ENCODE peak calls at places on chromosomes 7 and 10, in ten cellular contexts. K is HFF-Myc, W is brain microvascular endothelial cell, O is GM20000, Q is epithelial cell of esophagus, P is NB4, S is foreskin keratinocyte, B is upper lobe of right lung, D is mucosa of descending colon, E is right lobe of liver. X is an unnamed sample.

GRCh38 chr10:71006497-71006896 is 118.1 kb upstream of the PCBD1 start:
- DNase-seq in K (no peak), W (no peak), O (no peak), Q (no peak), P (no peak), S (no peak), B (no peak), D (no peak), E (no peak), X (no peak)

GRCh38 chr7:38932509-38933168 is 23.6 kb upstream of the VPS41 start:
- DNase-seq in K (no peak), W (peak), O (peak), Q (peak), P (peak), S (no peak), B (peak), D (peak), E (peak), X (no peak)

GRCh38 chr7:24143547-24143946 is 140.4 kb upstream of the NPY start:
- DNase-seq in K (no peak), W (no peak), O (no peak), Q (no peak), P (no peak), S (no peak), B (no peak), D (no peak), E (no peak), X (no peak)

GRCh38 chr7:16524332-16524731 is 2.3 kb upstream of the LRRC72 start:
- DNase-seq in K (no peak), W (no peak), O (no peak), Q (peak), P (no peak), S (peak), B (no peak), D (no peak), E (no peak), X (no peak)

GRCh38 chr7:37208528-37208927 is 240.1 kb downstream of the ELMO1 start:
- DNase-seq in K (no peak), W (peak), O (peak), Q (peak), P (peak), S (peak), B (no peak), D (no peak), E (peak), X (no peak)

GRCh38 chr7:146655928-146656797 is 539.6 kb downstream of the CNTNAP2 start:
- DNase-seq in K (no peak), W (no peak), O (no peak), Q (no peak), P (peak), S (no peak), B (no peak), D (no peak), E (no peak), X (no peak)

GRCh38 chr7:39926111-39926510 is 23.9 kb upstream of the CDK13 start:
- DNase-seq in K (no peak), W (no peak), O (no peak), Q (peak), P (no peak), S (no peak), B (no peak), D (no peak), E (no peak), X (no peak)

GRCh38 chr7:66187894-66188293 is 17.2 kb upstream of the TPST1 start:
- DNase-seq in K (no peak), W (no peak), O (no peak), Q (peak), P (no peak), S (no peak), B (no peak), D (no peak), E (peak), X (no peak)

GRCh38 chr7:135684134-135684533 is 21.8 kb downstream of the STMP1 start:
- DNase-seq in K (no peak), W (peak), O (no peak), Q (no peak), P (no peak), S (peak), B (no peak), D (no peak), E (no peak), X (no peak)

GRCh38 chr10:51288511-51288910 is 214.2 kb downstream of the PRKG1 start:
- DNase-seq in K (no peak), W (no peak), O (no peak), Q (no peak), P (no peak), S (no peak), B (no peak), D (no peak), E (no peak), X (no peak)

GRCh38 chr7:100865971-100866720 is 1.0 kb upstream of the TRIP6 start:
- DNase-seq in K (no peak), W (no peak), O (peak), Q (peak), P (no peak), S (peak), B (peak), D (peak), E (no peak), X (no peak)

GRCh38 chr10:34920578-34920977 is 105.5 kb upstream of the PARD3 start:
- DNase-seq in K (no peak), W (no peak), O (no peak), Q (no peak), P (no peak), S (no peak), B (no peak), D (no peak), E (no peak), X (no peak)

GRCh38 chr7:28830831-28831230 is 127.3 kb downstream of the TRIL start:
- DNase-seq in K (no peak), W (no peak), O (no peak), Q (no peak), P (no peak), S (no peak), B (no peak), D (no peak), E (no peak), X (no peak)

GRCh38 chr7:30469303-30469702 is 9.3 kb downstream of the NOD1 start:
- DNase-seq in K (peak), W (peak), O (no peak), Q (peak), P (no peak), S (peak), B (peak), D (no peak), E (peak), X (peak)

GRCh38 chr7:115221484-115221883 is 299.6 kb downstream of the MDFIC start:
- DNase-seq in K (no peak), W (no peak), O (no peak), Q (no peak), P (no peak), S (no peak), B (no peak), D (no peak), E (no peak), X (no peak)

GRCh38 chr7:103752995-103753394 is 236.5 kb downstream of the RELN start:
- DNase-seq in K (no peak), W (peak), O (no peak), Q (peak), P (no peak), S (peak), B (no peak), D (no peak), E (no peak), X (no peak)

GRCh38 chr7:44454348-44454747 is 36.1 kb downstream of the NUDCD3 start:
- DNase-seq in K (no peak), W (no peak), O (no peak), Q (no peak), P (no peak), S (no peak), B (no peak), D (no peak), E (no peak), X (no peak)

GRCh38 chr10:45425628-45426563 is 51.9 kb downstream of the ALOX5 start:
- DNase-seq in K (no peak), W (no peak), O (no peak), Q (peak), P (no peak), S (peak), B (peak), D (no peak), E (no peak), X (no peak)

GRCh38 chr10:3231951-3232730 is 59.6 kb upstream of the PITRM1 start:
- DNase-seq in K (no peak), W (peak), O (no peak), Q (no peak), P (no peak), S (no peak), B (no peak), D (no peak), E (no peak), X (no peak)

GRCh38 chr10:89515031-89515841 is 20.2 kb downstream of the SLC16A12 start:
- DNase-seq in K (peak), W (peak), O (no peak), Q (peak), P (no peak), S (peak), B (no peak), D (no peak), E (no peak), X (peak)

GRCh38 chr10:104120061-104120460 is 1.9 kb upstream of the SFR1 start:
- DNase-seq in K (no peak), W (no peak), O (no peak), Q (peak), P (no peak), S (peak), B (no peak), D (no peak), E (no peak), X (no peak)
- TF ChIP-seq CTCF in K (no peak), W (no peak), O (no peak), Q (no peak), P (no peak), S (no peak), B (no peak), D (no peak), E (no peak), X (no peak)

GRCh38 chr10:4280481-4281206 is 495.6 kb upstream of the KLF6 start:
- DNase-seq in K (peak), W (no peak), O (no peak), Q (peak), P (no peak), S (peak), B (no peak), D (peak), E (no peak), X (no peak)

GRCh38 chr10:4285121-4285520 is 500.1 kb upstream of the KLF6 start:
- DNase-seq in K (no peak), W (no peak), O (no peak), Q (no peak), P (no peak), S (no peak), B (no peak), D (no peak), E (no peak), X (no peak)

GRCh38 chr10:4281207-4281825 is 496.3 kb upstream of the KLF6 start:
- DNase-seq in K (no peak), W (no peak), O (no peak), Q (peak), P (no peak), S (peak), B (no peak), D (no peak), E (no peak), X (no peak)

GRCh38 chr10:4282496-4282895 is 497.5 kb upstream of the KLF6 start:
- DNase-seq in K (no peak), W (no peak), O (no peak), Q (no peak), P (no peak), S (no peak), B (no peak), D (no peak), E (no peak), X (no peak)

GRCh38 chr10:4283841-4284610 is 499.0 kb upstream of the KLF6 start:
- DNase-seq in K (no peak), W (no peak), O (no peak), Q (no peak), P (no peak), S (no peak), B (no peak), D (no peak), E (no peak), X (no peak)
- TF ChIP-seq CTCF in K (no peak), W (no peak), O (no peak), Q (no peak), P (no peak), S (no peak), B (no peak), D (no peak), E (no peak), X (no peak)

GRCh38 chr7:98802781-98803110 is 67.1 kb downstream of the TMEM130 start:
- DNase-seq in K (no peak), W (no peak), O (peak), Q (no peak), P (peak), S (no peak), B (no peak), D (no peak), E (no peak), X (no peak)
- TF ChIP-seq CTCF in K (no peak), W (no peak), O (no peak), Q (no peak), P (no peak), S (no peak), B (no peak), D (no peak), E (no peak), X (no peak)

DNA sequence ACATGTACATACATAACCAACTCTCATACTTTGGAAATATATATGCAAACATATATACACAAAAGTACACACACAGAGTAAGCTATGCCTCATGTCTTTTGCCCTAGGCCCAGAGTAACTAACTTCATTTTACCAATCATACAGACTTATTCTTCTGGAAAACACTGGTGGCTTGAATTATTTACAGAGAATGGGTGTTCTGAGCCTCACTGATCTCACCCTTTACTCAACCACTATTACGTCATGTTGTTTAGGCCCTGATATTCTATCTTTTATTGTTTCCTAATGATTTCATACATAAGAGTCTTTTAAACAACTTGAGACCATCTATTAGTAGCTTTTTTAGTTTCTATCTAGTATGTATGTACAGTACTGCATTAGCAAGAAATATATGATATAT is 43.0 kb downstream of the ANK3 start:
- DNase-seq in K (no peak), W (no peak), O (no peak), Q (peak), P (no peak), S (no peak), B (no peak), D (no peak), E (no peak), X (no peak)
- TF ChIP-seq CTCF in K (no peak), W (no peak), O (no peak), Q (no peak), P (no peak), S (no peak), B (no peak), D (no peak), E (no peak), X (no peak)

DNA sequence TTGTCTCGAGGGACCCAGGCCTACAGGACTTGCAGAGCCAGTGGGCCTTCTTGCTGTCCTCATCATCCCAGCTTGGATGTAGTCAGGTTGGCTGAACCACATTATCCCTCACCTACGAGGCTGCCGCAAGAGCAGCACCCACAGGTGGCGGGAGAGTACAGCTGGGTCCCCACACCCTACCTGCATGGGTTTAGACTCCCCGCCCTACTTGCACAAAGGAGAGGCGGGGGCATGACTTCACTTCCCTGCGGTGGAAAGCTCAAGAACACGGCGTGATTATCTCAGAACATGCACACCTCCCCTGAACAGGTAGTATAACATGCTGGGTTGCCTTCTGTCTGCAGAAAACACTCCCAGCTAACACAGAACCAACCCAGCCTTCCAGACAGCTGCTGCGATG is 57.5 kb downstream of the CTBP2 start:
- DNase-seq in K (no peak), W (no peak), O (no peak), Q (peak), P (no peak), S (peak), B (peak), D (no peak), E (no peak), X (no peak)
- TF ChIP-seq CTCF in K (no peak), W (no peak), O (no peak), Q (peak), P (no peak), S (peak), B (no peak), D (no peak), E (no peak), X (no peak)

GRCh38 chr7:69825031-69825681 is 226.9 kb downstream of the AUTS2 start:
- DNase-seq in K (no peak), W (no peak), O (no peak), Q (no peak), P (peak), S (no peak), B (no peak), D (no peak), E (no peak), X (no peak)
- TF ChIP-seq CTCF in K (no peak), W (no peak), O (peak), Q (no peak), P (no peak), S (peak), B (no peak), D (no peak), E (no peak), X (no peak)

GRCh38 chr10:58394471-58394870 is 9.3 kb downstream of the TFAM start:
- DNase-seq in K (no peak), W (no peak), O (no peak), Q (no peak), P (no peak), S (no peak), B (no peak), D (no peak), E (no peak), X (no peak)

GRCh38 chr10:58396057-58396456 is 10.8 kb downstream of the TFAM start:
- DNase-seq in K (no peak), W (no peak), O (no peak), Q (no peak), P (no peak), S (no peak), B (no peak), D (no peak), E (no peak), X (no peak)

GRCh38 chr10:58389024-58389423 is 3.8 kb downstream of the TFAM start:
- DNase-seq in K (no peak), W (no peak), O (no peak), Q (no peak), P (no peak), S (no peak), B (no peak), D (no peak), E (no peak), X (no peak)

GRCh38 chr10:58397830-58398229 is 12.6 kb downstream of the TFAM start:
- DNase-seq in K (no peak), W (no peak), O (no peak), Q (no peak), P (no peak), S (no peak), B (no peak), D (no peak), E (no peak), X (no peak)

DNA sequence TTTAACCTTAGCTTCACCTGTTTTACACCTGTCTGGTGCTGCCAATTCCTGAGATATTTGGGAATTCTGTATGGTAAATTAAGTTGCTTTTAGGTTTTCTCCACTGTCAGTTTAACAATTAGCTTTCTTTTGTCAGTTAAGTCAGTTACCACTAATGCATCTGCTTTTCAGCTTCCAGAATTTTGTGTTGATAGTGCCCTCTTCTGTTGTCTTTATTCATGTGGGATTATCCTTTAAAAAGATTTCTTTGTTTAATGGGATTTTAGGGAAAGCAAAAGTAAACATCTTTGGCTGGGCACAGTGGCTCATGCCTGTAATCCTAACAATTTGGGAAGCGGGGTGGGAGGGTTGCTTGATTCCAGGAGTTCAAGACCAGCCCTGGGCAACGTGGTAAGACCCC is 8.1 kb downstream of the TFAM start:
- DNase-seq in K (no peak), W (no peak), O (no peak), Q (no peak), P (no peak), S (no peak), B (no peak), D (no peak), E (no peak), X (no peak)
- TF ChIP-seq CTCF in K (no peak), W (peak), O (no peak), Q (no peak), P (no peak), S (peak), B (no peak), D (no peak), E (no peak), X (peak)

GRCh38 chr7:139317954-139318505 is 23.1 kb upstream of the FMC1 start:
- DNase-seq in K (no peak), W (no peak), O (no peak), Q (no peak), P (no peak), S (no peak), B (no peak), D (no peak), E (no peak), X (no peak)

DNA sequence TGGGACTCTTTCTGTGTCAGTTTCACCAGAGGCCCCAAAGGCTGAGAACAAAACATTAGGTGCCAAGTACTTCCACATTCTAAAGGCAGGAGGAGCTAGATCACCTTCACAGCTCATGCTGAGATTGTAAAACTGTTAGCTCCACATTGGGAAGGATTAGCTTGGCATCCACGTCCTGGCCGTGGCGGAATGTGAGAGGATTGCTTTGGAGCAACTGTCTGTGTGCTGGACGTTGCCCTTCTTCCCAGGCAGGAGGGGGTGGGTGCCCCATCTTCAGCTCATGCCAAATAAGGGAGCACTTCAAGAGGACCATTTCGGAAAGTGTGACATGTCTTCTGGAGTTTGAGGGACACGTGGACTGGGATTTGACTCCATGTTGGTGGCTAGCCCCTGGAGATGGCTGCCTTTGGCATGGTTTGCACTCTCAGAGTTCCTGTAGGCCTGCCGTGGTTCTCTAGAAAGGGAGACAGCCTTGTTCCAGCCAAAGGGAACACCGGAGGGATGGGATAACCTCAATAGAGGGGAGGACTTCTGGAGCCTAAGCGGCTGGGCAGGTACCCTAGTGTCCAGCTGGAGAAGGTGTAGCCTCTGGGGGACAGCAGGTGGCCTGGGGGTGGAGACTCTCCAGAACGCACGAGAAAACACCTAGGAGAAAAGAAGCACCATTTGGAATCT is 19.9 kb upstream of the FMC1 start:
- DNase-seq in K (no peak), W (no peak), O (peak), Q (peak), P (peak), S (peak), B (no peak), D (no peak), E (no peak), X (no peak)
- TF ChIP-seq CTCF in K (peak), W (peak), O (peak), Q (peak), P (peak), S (peak), B (no peak), D (no peak), E (peak), X (peak)